ENCODE peak calls at places on chromosomes 16 and 17, in four cellular contexts. One of them, this sample, is unnamed.
A peak's percentile ranks its signal among the peaks of the same experiment; 100 is the strongest.

GRCh38 chr17:82458885-82459424 is 414 bp downstream of the NARF start:
- DNase-seq in heart left ventricle: peak; percentile 74
- DNase-seq in AML-193: peak; percentile 38
- DNase-seq in NCI-H1436: no peak
- DNase-seq in this sample: peak; percentile 40

GRCh38 chr16:14640538-14640937 is 7.8 kb downstream of the BFAR start:
- DNase-seq in heart left ventricle: no peak
- DNase-seq in NCI-H1436: no peak
- DNase-seq in AML-193: no peak
- DNase-seq in this sample: no peak

GRCh38 chr16:8878523-8878911 is 3.6 kb upstream of the LITAFD start:
- DNase-seq in heart left ventricle: peak; percentile 35
- DNase-seq in AML-193: no peak
- DNase-seq in NCI-H1436: no peak
- DNase-seq in this sample: no peak

GRCh38 chr16:65176603-65177002 is 54.7 kb upstream of the CDH11 start:
- DNase-seq in NCI-H1436: no peak
- DNase-seq in AML-193: no peak
- DNase-seq in heart left ventricle: no peak
- DNase-seq in this sample: no peak

GRCh38 chr17:81961087-81961514 is at the start of gene NOTUM:
- DNase-seq in AML-193: no peak
- DNase-seq in NCI-H1436: peak; percentile 30
- DNase-seq in heart left ventricle: no peak
- DNase-seq in this sample: no peak

GRCh38 chr17:42514867-42515266 is 21.2 kb upstream of the NAGLU start:
- DNase-seq in heart left ventricle: no peak
- DNase-seq in NCI-H1436: no peak
- DNase-seq in AML-193: no peak
- DNase-seq in this sample: no peak

GRCh38 chr16:23573822-23574221 is 16.3 kb downstream of the UBFD1 start:
- DNase-seq in AML-193: no peak
- DNase-seq in heart left ventricle: no peak
- DNase-seq in NCI-H1436: no peak
- DNase-seq in this sample: no peak

GRCh38 chr16:67528222-67528869 is at the start of gene RIPOR1:
- DNase-seq in NCI-H1436: no peak
- DNase-seq in AML-193: no peak
- DNase-seq in heart left ventricle: peak; percentile 87
- DNase-seq in this sample: peak; percentile 53

GRCh38 chr16:85970712-85971220 is 71.8 kb downstream of the IRF8 start:
- DNase-seq in NCI-H1436: no peak
- DNase-seq in heart left ventricle: no peak
- DNase-seq in AML-193: no peak
- DNase-seq in this sample: no peak

GRCh38 chr16:60907645-60908044 is 1128.6 kb downstream of the CDH8 start:
- DNase-seq in NCI-H1436: no peak
- DNase-seq in heart left ventricle: no peak
- DNase-seq in AML-193: no peak
- DNase-seq in this sample: no peak

GRCh38 chr17:38476549-38476948 is 48.3 kb downstream of the ARHGAP23 start:
- DNase-seq in AML-193: no peak
- DNase-seq in NCI-H1436: no peak
- DNase-seq in heart left ventricle: peak; percentile 26
- DNase-seq in this sample: no peak

GRCh38 chr16:21169249-21169981 is 10.9 kb downstream of the LDAF1 start:
- DNase-seq in AML-193: no peak
- DNase-seq in heart left ventricle: no peak
- DNase-seq in NCI-H1436: no peak
- DNase-seq in this sample: no peak

GRCh38 chr17:33127706-33128105 is 136.1 kb downstream of the SPACA3 start:
- DNase-seq in AML-193: no peak
- DNase-seq in heart left ventricle: no peak
- DNase-seq in NCI-H1436: no peak
- DNase-seq in this sample: no peak

GRCh38 chr16:85168732-85169256 is 56.5 kb upstream of the CIBAR2 start:
- DNase-seq in NCI-H1436: peak; percentile 33
- DNase-seq in AML-193: no peak
- DNase-seq in heart left ventricle: peak; percentile 81
- DNase-seq in this sample: peak; percentile 55

GRCh38 chr17:65371702-65372101 is 189.7 kb downstream of the AXIN2 start:
- DNase-seq in NCI-H1436: no peak
- DNase-seq in AML-193: no peak
- DNase-seq in heart left ventricle: no peak
- DNase-seq in this sample: peak; percentile 90

GRCh38 chr17:48998557-48999440 is 1.6 kb downstream of the IGF2BP1 start:
- DNase-seq in heart left ventricle: no peak
- DNase-seq in AML-193: no peak
- DNase-seq in NCI-H1436: no peak
- DNase-seq in this sample: no peak

GRCh38 chr16:17277981-17278381 is 192.8 kb downstream of the XYLT1 start:
- DNase-seq in heart left ventricle: no peak
- DNase-seq in NCI-H1436: no peak
- DNase-seq in AML-193: no peak
- DNase-seq in this sample: peak; percentile 67

GRCh38 chr17:82019905-82020873 is 2.5 kb downstream of the CENPX start:
- DNase-seq in AML-193: peak; percentile 68
- DNase-seq in NCI-H1436: peak; percentile 44
- DNase-seq in heart left ventricle: peak; percentile 86
- DNase-seq in this sample: peak; percentile 36

GRCh38 chr16:57364143-57364542 is 5.6 kb downstream of the CCL22 start:
- DNase-seq in heart left ventricle: no peak
- DNase-seq in NCI-H1436: no peak
- DNase-seq in AML-193: no peak
- DNase-seq in this sample: no peak

This sample was measured in thyroid gland.